ENCODE peak calls at places on chromosome 5, in six cellular contexts. G is left colon; N is right atrium auricular region; Z is GM03348; U is activated T-cell treated with anti-CD3 and anti-CD28 coated beads, Interleukin-2, amount 50 U/mL, for 4 hours; M is Panc1. J is an unnamed sample.

GRCh38 chr5:176360894-176361436 is 599 bp downstream of the KIAA1191 start:
- DNase-seq in G (peak), N (no peak), Z (no peak), U (no peak), M (no peak), J (no peak)

GRCh38 chr5:104998169-104998568 is 1435.6 kb upstream of the NUDT12 start:
- DNase-seq in G (no peak), N (no peak), Z (no peak), U (no peak), M (no peak), J (no peak)

GRCh38 chr5:173963107-173963506 is 25.9 kb upstream of the C5orf47 start:
- DNase-seq in G (no peak), N (no peak), Z (peak), U (no peak), M (peak), J (no peak)

GRCh38 chr5:95959051-95959963 is 2.3 kb downstream of the ELL2 start:
- DNase-seq in G (no peak), N (no peak), Z (no peak), U (no peak), M (no peak), J (no peak)

GRCh38 chr5:59188415-59189225 is 605.7 kb downstream of the RAB3C start:
- DNase-seq in G (peak), N (peak), Z (peak), U (peak), M (no peak), J (peak)

GRCh38 chr5:65127181-65127901 is 354.4 kb downstream of the ADAMTS6 start:
- DNase-seq in G (no peak), N (no peak), Z (peak), U (no peak), M (no peak), J (no peak)

GRCh38 chr5:4042311-4042710 is 446.7 kb downstream of the IRX1 start:
- DNase-seq in G (no peak), N (no peak), Z (no peak), U (no peak), M (no peak), J (peak)

GRCh38 chr5:78638423-78638822 is 10.1 kb downstream of the LHFPL2 start:
- DNase-seq in G (peak), N (peak), Z (peak), U (no peak), M (peak), J (no peak)

GRCh38 chr5:101424530-101425175 is 521.6 kb upstream of the ST8SIA4 start:
- DNase-seq in G (no peak), N (no peak), Z (peak), U (no peak), M (peak), J (no peak)

GRCh38 chr5:3843691-3844090 is 248.1 kb downstream of the IRX1 start:
- DNase-seq in G (no peak), N (no peak), Z (no peak), U (no peak), M (no peak), J (no peak)

GRCh38 chr5:96344678-96345612 is 88.1 kb downstream of the PCSK1 start:
- DNase-seq in G (no peak), N (no peak), Z (peak), U (no peak), M (peak), J (peak)

GRCh38 chr5:102737161-102737560 is 17.9 kb upstream of the PAM start:
- DNase-seq in G (no peak), N (no peak), Z (no peak), U (no peak), M (no peak), J (no peak)

GRCh38 chr5:147359551-147359950 is 124.7 kb downstream of the STK32A start:
- DNase-seq in G (no peak), N (no peak), Z (no peak), U (no peak), M (no peak), J (no peak)

J was measured in Jurkat, Clone E6-1.